ENCODE peak calls at places on chromosome 9, in five cellular contexts. Y, G, A, T and V are unnamed samples. For H3K4me1, the result is how much of the 10 kb centered on the place peaks cover.

GRCh38 chr9:83451308-83451707 is 86.9 kb downstream of the FRMD3 start:
- DNase-seq in Y (no peak), G (no peak), A (no peak), T (no peak), V (no peak)

GRCh38 chr9:19641046-19641445 is 147.8 kb downstream of the SLC24A2 start:
- DNase-seq in Y (peak), G (no peak), A (no peak), T (no peak), V (no peak)

GRCh38 chr9:129624947-129625346 is 1.0 kb upstream of the NTMT1 start:
- DNase-seq in Y (no peak), G (no peak), A (no peak), T (no peak), V (no peak)

GRCh38 chr9:34675048-34675714 is 12.7 kb upstream of the CCL27 start:
- DNase-seq in Y (peak), G (peak), A (peak), T (no peak), V (peak)

GRCh38 chr9:134474656-134475050 is 148.4 kb downstream of the RXRA start:
- DNase-seq in Y (no peak), G (no peak), A (no peak), T (no peak), V (no peak)

GRCh38 chr9:113734826-113735225 is 141.3 kb upstream of the ZNF618 start:
- DNase-seq in Y (no peak), G (no peak), A (no peak), T (no peak), V (no peak)

GRCh38 chr9:70285246-70285645 is 26.5 kb downstream of the SMC5 start:
- DNase-seq in Y (no peak), G (no peak), A (no peak), T (no peak), V (no peak)

GRCh38 chr9:17349816-17350215 is 215.0 kb downstream of the CNTLN start:
- DNase-seq in Y (no peak), G (no peak), A (no peak), T (no peak), V (no peak)

GRCh38 chr9:108784998-108785397 is 70.8 kb downstream of the ACTL7B start:
- DNase-seq in Y (no peak), G (no peak), A (no peak), T (peak), V (no peak)

GRCh38 chr9:26809795-26810194 is 82.8 kb downstream of the CAAP1 start:
- DNase-seq in Y (no peak), G (no peak), A (no peak), T (no peak), V (no peak)

GRCh38 chr9:5976668-5977397 is 38.6 kb downstream of the RANBP6 start:
- DNase-seq in Y (no peak), G (no peak), A (no peak), T (no peak), V (no peak)

GRCh38 chr9:21624675-21625477 is 142.8 kb upstream of the IFNE start:
- DNase-seq in Y (no peak), G (no peak), A (no peak), T (no peak), V (no peak)

GRCh38 chr9:86353591-86354047 is 591 bp downstream of the TUT7 start:
- DNase-seq in Y (peak), G (no peak), A (no peak), T (no peak), V (no peak)

GRCh38 chr9:20593131-20593530 is 29.2 kb downstream of the MLLT3 start:
- DNase-seq in Y (no peak), G (no peak), A (no peak), T (no peak), V (no peak)

GRCh38 chr9:69715825-69716224 is 43.7 kb upstream of the APBA1 start:
- DNase-seq in Y (no peak), G (no peak), A (no peak), T (no peak), V (no peak)

GRCh38 chr9:76352026-76352620 is 42.1 kb downstream of the RFK start:
- DNase-seq in Y (no peak), G (no peak), A (no peak), T (no peak), V (no peak)

GRCh38 chr9:22052376-22052945 is 43.4 kb upstream of the CDKN2B start:
- DNase-seq in Y (no peak), G (no peak), A (no peak), T (no peak), V (no peak)

GRCh38 chr9:135221951-135222631 is 134.6 kb downstream of the OLFM1 start:
- DNase-seq in Y (peak), G (no peak), A (peak), T (no peak), V (no peak)

GRCh38 chr9:103942652-103943051 is 151.5 kb upstream of the SMC2 start:
- DNase-seq in Y (no peak), G (no peak), A (no peak), T (no peak), V (no peak)

GRCh38 chr9:104983491-104983890 is 55.5 kb upstream of the ABCA1 start:
- DNase-seq in Y (no peak), G (no peak), A (no peak), T (no peak), V (no peak)

GRCh38 chr9:112615584-112616271 is 102.2 kb downstream of the INIP start:
- DNase-seq in Y (no peak), G (no peak), A (no peak), T (no peak), V (no peak)

GRCh38 chr9:115359011-115359780 is 241.2 kb upstream of the TNC start:
- DNase-seq in Y (no peak), G (no peak), A (no peak), T (no peak), V (no peak)

GRCh38 chr9:109444771-109445320 is 53.3 kb downstream of the PTPN3 start:
- DNase-seq in Y (no peak), G (no peak), A (no peak), T (no peak), V (no peak)

GRCh38 chr9:84702469-84702868 is 32.9 kb downstream of the NTRK2 start:
- DNase-seq in Y (no peak), G (no peak), A (no peak), T (no peak), V (no peak)

GRCh38 chr9:82456621-82457020 is 468.0 kb downstream of the SPATA31D1 start:
- DNase-seq in Y (no peak), G (no peak), A (no peak), T (no peak), V (no peak)

GRCh38 chr9:20848490-20848889 is 164.4 kb downstream of the FOCAD start:
- DNase-seq in Y (no peak), G (no peak), A (no peak), T (no peak), V (no peak)

GRCh38 chr9:104961238-104961637 is 33.3 kb upstream of the ABCA1 start:
- DNase-seq in Y (peak), G (peak), A (no peak), T (no peak), V (no peak)

GRCh38 chr9:87123830-87124229 is 176.5 kb upstream of the GAS1 start:
- DNase-seq in Y (no peak), G (no peak), A (no peak), T (no peak), V (no peak)

GRCh38 chr9:108751301-108751824 is 104.4 kb downstream of the ACTL7B start:
- DNase-seq in Y (no peak), G (no peak), A (no peak), T (no peak), V (no peak)

GRCh38 chr9:111805841-111806241 is 11.1 kb upstream of the SHOC1 start:
- DNase-seq in Y (no peak), G (no peak), A (no peak), T (no peak), V (no peak)

GRCh38 chr9:94920439-94920951 is 194.0 kb downstream of the AOPEP start:
- DNase-seq in Y (no peak), G (no peak), A (peak), T (peak), V (peak)

GRCh38 chr9:123609844-123610243 is 253.8 kb downstream of the CRB2 start:
- DNase-seq in Y (no peak), G (no peak), A (no peak), T (no peak), V (no peak)

GRCh38 chr9:84447305-84447704 is 106.7 kb upstream of the SLC28A3 start:
- DNase-seq in Y (no peak), G (no peak), A (no peak), T (no peak), V (no peak)

GRCh38 chr9:85897853-85898252 is 43.1 kb upstream of the NAA35 start:
- DNase-seq in Y (no peak), G (no peak), A (no peak), T (no peak), V (no peak)

GRCh38 chr9:37924538-37924937 is 20.6 kb upstream of the SLC25A51 start:
- DNase-seq in Y (no peak), G (no peak), A (no peak), T (no peak), V (no peak)

GRCh38 chr9:135098400-135099105 is 11.1 kb downstream of the OLFM1 start:
- DNase-seq in Y (peak), G (peak), A (no peak), T (no peak), V (no peak)

DNA sequence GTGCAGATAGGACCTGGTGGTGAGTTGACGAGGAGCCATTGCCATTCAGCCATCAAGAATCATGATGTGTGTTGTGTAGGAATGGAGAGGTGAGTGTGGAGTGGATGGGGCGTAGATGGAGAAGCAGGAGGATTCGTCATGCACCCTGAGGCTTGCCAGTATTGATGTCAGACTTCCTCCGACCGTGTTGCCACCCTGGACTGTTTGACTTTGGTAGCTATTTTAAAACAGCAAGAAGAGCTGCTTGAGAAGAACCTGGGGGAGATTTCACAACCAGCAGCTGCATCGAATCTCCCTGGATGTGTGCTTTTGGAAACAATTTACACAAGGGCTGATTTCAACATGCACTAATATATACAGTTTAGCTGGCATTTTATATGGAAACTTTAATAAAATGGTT is 64.3 kb downstream of the TMC1 start:
- DNase-seq in Y (no peak), G (no peak), A (no peak), T (no peak), V (no peak)
- H3K27ac ChIP-seq in Y (no peak), G (no peak), A (no peak), T (no peak), V (no peak)

GRCh38 chr9:93097496-93098205 is 1.6 kb downstream of the CARD19 start:
- DNase-seq in Y (no peak), G (no peak), A (no peak), T (no peak), V (no peak)

GRCh38 chr9:93096811-93097382 is 880 bp downstream of the CARD19 start:
- DNase-seq in Y (no peak), G (no peak), A (no peak), T (no peak), V (no peak)

GRCh38 chr9:93095205-93096130 is 549 bp upstream of the CARD19 start:
- DNase-seq in Y (peak), G (peak), A (peak), T (peak), V (peak)

GRCh38 chr9:93094294-93095204 is 1.5 kb upstream of the CARD19 start:
- DNase-seq in Y (peak), G (peak), A (peak), T (peak), V (peak)

DNA sequence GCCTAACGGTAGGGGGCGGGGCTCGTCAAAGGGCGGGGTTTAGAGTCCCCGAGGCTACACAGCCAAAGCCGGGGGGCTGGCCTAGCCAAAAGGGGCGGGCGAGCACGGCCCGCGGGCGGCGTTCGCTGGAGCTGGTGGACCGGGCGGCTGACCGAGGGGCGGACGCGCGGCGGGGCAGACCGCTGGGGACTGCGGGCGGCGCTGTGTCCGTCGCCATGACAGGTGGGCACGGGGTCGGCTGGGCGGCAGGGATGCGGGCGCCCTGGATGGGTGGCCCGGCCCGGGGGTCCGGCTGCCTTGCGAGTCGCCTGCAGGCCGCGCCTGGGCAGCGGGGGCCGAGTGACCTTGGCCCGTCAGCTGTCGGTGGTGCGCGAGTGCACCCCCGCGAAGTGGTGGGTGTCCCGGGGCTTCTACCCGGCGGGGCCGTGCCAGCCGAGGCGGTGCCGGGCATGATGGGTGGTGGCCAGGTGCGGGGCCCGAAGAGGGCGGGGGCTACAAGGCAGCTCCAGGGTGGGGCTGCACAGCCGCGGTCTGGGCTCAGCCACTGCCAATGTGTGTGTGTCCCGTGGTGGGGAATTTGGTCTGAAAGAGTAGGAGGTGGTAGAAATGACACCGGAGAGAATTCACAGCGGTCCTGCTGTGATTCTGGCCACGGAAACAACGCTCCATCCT is at the start of gene CARD19:
- DNase-seq in Y (peak), G (peak), A (peak), T (peak), V (peak)
- TF ChIP-seq CTCF in Y (no peak), G (no peak), A (peak), T (no peak), V (peak)

GRCh38 chr9:130843049-130843908 is 8.2 kb downstream of the ABL1 start:
- DNase-seq in Y (no peak), G (no peak), A (no peak), T (peak), V (no peak)

GRCh38 chr9:130842547-130842946 is 7.5 kb downstream of the ABL1 start:
- DNase-seq in Y (no peak), G (no peak), A (no peak), T (no peak), V (no peak)

GRCh38 chr9:130845901-130846381 is 10.9 kb downstream of the ABL1 start:
- DNase-seq in Y (no peak), G (no peak), A (no peak), T (no peak), V (no peak)

GRCh38 chr9:130845254-130845653 is 10.2 kb downstream of the ABL1 start:
- DNase-seq in Y (no peak), G (no peak), A (no peak), T (peak), V (no peak)

GRCh38 chr9:130844028-130844427 is 9.0 kb downstream of the ABL1 start:
- DNase-seq in Y (no peak), G (no peak), A (no peak), T (peak), V (peak)
- H3K4me1 ChIP-seq in Y (half or more), G (under half), A (half or more), T (half or more), V (half or more)

GRCh38 chr9:136796238-136796774 is at the start of gene CCDC183:
- DNase-seq in Y (no peak), G (no peak), A (no peak), T (no peak), V (no peak)
- H3K27ac ChIP-seq in Y (no peak), G (no peak), A (peak), T (peak), V (peak)

DNA sequence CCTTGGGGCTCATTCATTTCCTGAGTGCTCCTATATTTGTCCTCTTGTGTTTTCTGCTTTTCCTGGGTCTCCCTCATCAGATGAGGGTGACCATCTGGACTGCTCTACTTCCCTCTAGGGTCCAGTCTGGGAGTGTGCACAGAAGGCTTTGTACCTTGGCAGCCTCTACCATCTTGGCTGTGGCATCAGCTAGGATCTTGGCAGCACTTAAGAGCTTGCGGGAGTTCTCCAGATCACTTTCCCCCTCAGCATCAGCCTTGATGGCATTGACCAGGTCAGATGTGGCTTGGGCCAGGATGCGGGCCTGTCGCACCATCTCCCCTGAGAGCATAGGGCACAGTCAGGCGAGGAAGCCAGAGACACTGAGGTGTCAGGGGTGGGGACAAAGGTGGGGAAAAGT is 15.8 kb downstream of the TLN1 start:
- DNase-seq in Y (no peak), G (no peak), A (no peak), T (no peak), V (no peak)
- TF ChIP-seq CTCF in Y (no peak), G (no peak), A (no peak), T (no peak), V (no peak)

GRCh38 chr9:122370303-122370702 is 521 bp upstream of the PTGS1 start:
- DNase-seq in Y (no peak), G (no peak), A (peak), T (no peak), V (no peak)
- H3K4me1 ChIP-seq in Y (under half), G (under half), A (under half), T (under half), V (under half)

GRCh38 chr9:13942695-13943094 is 371.2 kb downstream of the NFIB start:
- DNase-seq in Y (no peak), G (no peak), A (no peak), T (no peak), V (no peak)

GRCh38 chr9:13941686-13942085 is 372.3 kb downstream of the NFIB start:
- DNase-seq in Y (no peak), G (no peak), A (no peak), T (no peak), V (no peak)

GRCh38 chr9:13934411-13934810 is 379.5 kb downstream of the NFIB start:
- DNase-seq in Y (no peak), G (no peak), A (no peak), T (no peak), V (no peak)

GRCh38 chr9:13943176-13943575 is 370.8 kb downstream of the NFIB start:
- DNase-seq in Y (no peak), G (no peak), A (no peak), T (no peak), V (no peak)

DNA sequence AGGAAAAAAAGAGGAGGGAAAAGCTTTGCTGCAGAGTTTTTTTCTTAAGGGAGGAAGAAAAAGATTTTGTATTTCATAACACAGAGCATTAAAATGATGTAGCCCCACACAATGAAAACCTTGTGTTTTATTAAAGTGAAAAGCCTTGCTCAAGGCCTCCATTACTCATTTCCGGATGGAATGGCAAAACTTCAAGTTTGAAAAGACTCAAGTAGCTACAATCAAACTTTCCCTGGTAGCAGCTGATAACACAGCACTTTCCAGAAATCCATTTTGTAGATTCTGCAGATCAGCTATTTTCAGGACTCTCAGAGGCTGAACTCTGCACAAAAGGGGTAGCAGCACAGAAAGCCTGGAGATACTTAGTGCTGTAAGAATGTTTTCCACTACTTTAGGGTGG is 374.8 kb downstream of the NFIB start:
- DNase-seq in Y (no peak), G (no peak), A (no peak), T (no peak), V (no peak)
- H3K27ac ChIP-seq in Y (no peak), G (no peak), A (no peak), T (peak), V (peak)

DNA sequence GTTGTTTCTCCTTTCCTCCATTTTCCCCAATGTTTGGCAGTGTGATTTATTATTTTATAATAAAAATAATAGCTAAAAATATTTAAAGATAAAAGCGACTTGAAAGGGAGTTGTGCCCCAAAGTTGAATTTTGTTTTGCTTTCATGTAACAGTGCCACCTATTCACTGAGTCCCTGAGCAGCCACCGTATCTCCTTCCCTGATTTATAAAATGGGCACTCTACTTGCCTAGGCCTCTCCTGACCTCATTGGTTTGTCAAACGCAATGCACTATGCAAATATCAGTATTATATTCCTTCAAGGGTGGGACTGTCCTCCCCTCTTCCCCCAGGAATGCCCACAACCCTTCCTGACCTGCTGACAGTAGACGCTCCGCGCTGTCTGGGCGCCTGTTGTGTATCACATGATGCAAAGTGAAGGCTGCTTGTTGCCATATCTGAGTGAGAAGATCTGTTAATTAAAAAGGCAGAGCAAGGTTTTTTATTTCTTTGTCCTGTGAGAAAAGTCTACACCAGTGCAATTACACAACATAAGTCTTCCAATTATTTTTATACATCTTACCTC is 81.4 kb downstream of the TTC39B start:
- DNase-seq in Y (no peak), G (no peak), A (no peak), T (no peak), V (no peak)
- TF ChIP-seq CTCF in Y (no peak), G (no peak), A (no peak), T (no peak), V (no peak)